ENCODE peak calls at places on chromosomes 13 and 19, in six cellular contexts. Z, E, Q, T, F and C are unnamed samples.

GRCh38 chr13:107753286-107753685 is 462.1 kb downstream of the LIG4 start:
- DNase-seq in Z (no peak), E (no peak), Q (no peak), T (no peak), F (no peak), C (no peak)

GRCh38 chr13:68692049-68692448 is 1415.6 kb upstream of the ATXN8OS start:
- DNase-seq in Z (no peak), E (no peak), Q (no peak), T (no peak), F (no peak), C (no peak)

GRCh38 chr19:45218887-45219780 is 26.1 kb downstream of the EXOC3L2 start:
- DNase-seq in Z (no peak), E (no peak), Q (no peak), T (no peak), F (no peak), C (no peak)

GRCh38 chr19:33405491-33406461 is 32.3 kb downstream of the CEBPG start:
- DNase-seq in Z (no peak), E (no peak), Q (no peak), T (no peak), F (peak; percentile 74), C (no peak)

GRCh38 chr19:35753634-35754364 is 3.0 kb downstream of the HSPB6 start:
- DNase-seq in Z (no peak), E (no peak), Q (no peak), T (no peak), F (peak; percentile 63), C (no peak)

GRCh38 chr13:99922631-99923404 is 48.7 kb downstream of the ZIC5 start:
- DNase-seq in Z (no peak), E (no peak), Q (no peak), T (no peak), F (no peak), C (no peak)

GRCh38 chr19:41064974-41065569 is 23.2 kb upstream of the CYP2A13 start:
- DNase-seq in Z (no peak), E (no peak), Q (no peak), T (peak; percentile 54), F (no peak), C (no peak)

GRCh38 chr19:21848706-21849105 is 12.7 kb upstream of the ZNF43 start:
- DNase-seq in Z (no peak), E (no peak), Q (no peak), T (no peak), F (no peak), C (no peak)

GRCh38 chr19:29271341-29271740 is 58.4 kb upstream of the UQCRFS1 start:
- DNase-seq in Z (no peak), E (no peak), Q (no peak), T (no peak), F (no peak), C (no peak)

GRCh38 chr19:51030631-51031030 is 4.2 kb downstream of the KLK12 start:
- DNase-seq in Z (no peak), E (no peak), Q (no peak), T (no peak), F (no peak), C (no peak)

GRCh38 chr13:96780105-96780504 is 214.2 kb downstream of the OXGR1 start:
- DNase-seq in Z (no peak), E (no peak), Q (no peak), T (no peak), F (no peak), C (no peak)

GRCh38 chr13:72180253-72180952 is 313.4 kb upstream of the DACH1 start:
- DNase-seq in Z (no peak), E (no peak), Q (no peak), T (no peak), F (no peak), C (no peak)

GRCh38 chr19:7266832-7267231 is 27.4 kb downstream of the INSR start:
- DNase-seq in Z (no peak), E (no peak), Q (no peak), T (no peak), F (no peak), C (no peak)

GRCh38 chr13:40613192-40613818 is 53.1 kb downstream of the FOXO1 start:
- DNase-seq in Z (no peak), E (peak; percentile 24), Q (no peak), T (no peak), F (no peak), C (peak; percentile 9)

GRCh38 chr13:93289842-93290241 is 63.2 kb downstream of the GPC6 start:
- DNase-seq in Z (no peak), E (no peak), Q (no peak), T (no peak), F (no peak), C (no peak)